ENCODE peak calls at places on chromosome 1, in four cellular contexts. P is K562, L is HepG2, I is GM12878. V is an unnamed sample.
A peak's percentile ranks its signal among the peaks of the same experiment; 100 is the strongest.

GRCh38 chr1:18569811-18570545 is 60.7 kb upstream of the PAX7 start:
- DNase-seq in P (no peak), L (no peak), I (no peak), V (no peak)

GRCh38 chr1:33387512-33388079 is 43.3 kb downstream of the PHC2 start:
- DNase-seq in P (no peak), L (no peak), I (no peak), V (no peak)

GRCh38 chr1:27658951-27659496 is 13.0 kb downstream of the IFI6 start:
- DNase-seq in P (no peak), L (no peak), I (peak; percentile 62), V (no peak)

GRCh38 chr1:31231802-31232201 is 7.9 kb downstream of the NKAIN1 start:
- DNase-seq in P (no peak), L (no peak), I (no peak), V (no peak)

GRCh38 chr1:27571439-27572018 is 32.4 kb downstream of the AHDC1 start:
- DNase-seq in P (peak; percentile 59), L (peak; percentile 42), I (no peak), V (no peak)

GRCh38 chr1:233673947-233674431 is 60.1 kb downstream of the KCNK1 start:
- DNase-seq in P (peak; percentile 41), L (no peak), I (no peak), V (no peak)

GRCh38 chr1:151516031-151516511 is 4.9 kb downstream of the CGN start:
- DNase-seq in P (no peak), L (no peak), I (no peak), V (no peak)

GRCh38 chr1:214043167-214043566 is 55.4 kb downstream of the PROX1 start:
- DNase-seq in P (no peak), L (no peak), I (no peak), V (no peak)

GRCh38 chr1:15279576-15280230 is 32.7 kb downstream of the FHAD1 start:
- DNase-seq in P (peak; percentile 61), L (no peak), I (no peak), V (no peak)

GRCh38 chr1:22210176-22210575 is 67.3 kb upstream of the WNT4 start:
- DNase-seq in P (no peak), L (no peak), I (no peak), V (no peak)

GRCh38 chr1:150066838-150067183 is 765 bp upstream of the VPS45 start:
- DNase-seq in P (peak; percentile 19), L (no peak), I (peak; percentile 12), V (peak; percentile 59)

GRCh38 chr1:176773038-176773437 is 310.1 kb downstream of the PAPPA2 start:
- DNase-seq in P (no peak), L (no peak), I (no peak), V (no peak)

GRCh38 chr1:204321665-204322064 is 38.1 kb downstream of the PLEKHA6 start:
- DNase-seq in P (no peak), L (no peak), I (no peak), V (no peak)

GRCh38 chr1:15146142-15146541 is 7.4 kb upstream of the TMEM51 start:
- DNase-seq in P (no peak), L (no peak), I (no peak), V (no peak)

GRCh38 chr1:214241060-214241459 is 39.9 kb upstream of the SMYD2 start:
- DNase-seq in P (no peak), L (no peak), I (no peak), V (no peak)

GRCh38 chr1:27522148-27522859 is 32.3 kb upstream of the WASF2 start:
- DNase-seq in P (no peak), L (peak; percentile 67), I (no peak), V (no peak)

GRCh38 chr1:209607102-209607794 is 23.7 kb downstream of the CAMK1G start:
- DNase-seq in P (no peak), L (no peak), I (peak; percentile 48), V (no peak)

GRCh38 chr1:36396359-36396758 is 1.3 kb downstream of the LSM10 start:
- DNase-seq in P (no peak), L (no peak), I (no peak), V (no peak)

GRCh38 chr1:215539803-215540575 is 27.1 kb upstream of the KCTD3 start:
- DNase-seq in P (no peak), L (no peak), I (no peak), V (no peak)

GRCh38 chr1:32960819-32961355 is 3.7 kb downstream of the RNF19B start:
- DNase-seq in P (no peak), L (no peak), I (no peak), V (no peak)

GRCh38 chr1:22978299-22978698 is 5.6 kb upstream of the LACTBL1 start:
- DNase-seq in P (no peak), L (no peak), I (no peak), V (no peak)

GRCh38 chr1:212188599-212189351 is 96.4 kb upstream of the PPP2R5A start:
- DNase-seq in P (no peak), L (no peak), I (no peak), V (no peak)

GRCh38 chr1:235866913-235867850 is 476 bp upstream of the LYST start:
- DNase-seq in P (peak; percentile 100), L (peak; percentile 82), I (peak; percentile 87), V (peak; percentile 100)

GRCh38 chr1:159817276-159818041 is 9.2 kb upstream of the SLAMF8 start:
- DNase-seq in P (no peak), L (peak; percentile 70), I (no peak), V (no peak)

GRCh38 chr1:100411019-100411418 is 58.7 kb downstream of the CDC14A start:
- DNase-seq in P (no peak), L (no peak), I (no peak), V (no peak)

GRCh38 chr1:19477284-19478240 is 7.8 kb downstream of the CAPZB start:
- DNase-seq in P (no peak), L (no peak), I (peak; percentile 74), V (no peak)

GRCh38 chr1:96522927-96523326 is 198.7 kb upstream of the PTBP2 start:
- DNase-seq in P (no peak), L (no peak), I (no peak), V (no peak)

GRCh38 chr1:67316918-67317317 is 9.2 kb downstream of the IL12RB2 start:
- DNase-seq in P (no peak), L (no peak), I (no peak), V (no peak)

GRCh38 chr1:67313934-67314671 is 6.4 kb downstream of the IL12RB2 start:
- DNase-seq in P (no peak), L (no peak), I (no peak), V (no peak)

GRCh38 chr1:67316180-67316902 is 8.7 kb downstream of the IL12RB2 start:
- DNase-seq in P (no peak), L (no peak), I (no peak), V (no peak)

GRCh38 chr1:67312630-67313029 is 5.0 kb downstream of the IL12RB2 start:
- DNase-seq in P (no peak), L (no peak), I (no peak), V (no peak)

GRCh38 chr1:67314696-67315095 is 7.0 kb downstream of the IL12RB2 start:
- DNase-seq in P (peak; percentile 67), L (no peak), I (no peak), V (no peak)
- TF ChIP-seq TARDBP in P (no peak), L (no peak), I (no peak), V (no peak)

DNA sequence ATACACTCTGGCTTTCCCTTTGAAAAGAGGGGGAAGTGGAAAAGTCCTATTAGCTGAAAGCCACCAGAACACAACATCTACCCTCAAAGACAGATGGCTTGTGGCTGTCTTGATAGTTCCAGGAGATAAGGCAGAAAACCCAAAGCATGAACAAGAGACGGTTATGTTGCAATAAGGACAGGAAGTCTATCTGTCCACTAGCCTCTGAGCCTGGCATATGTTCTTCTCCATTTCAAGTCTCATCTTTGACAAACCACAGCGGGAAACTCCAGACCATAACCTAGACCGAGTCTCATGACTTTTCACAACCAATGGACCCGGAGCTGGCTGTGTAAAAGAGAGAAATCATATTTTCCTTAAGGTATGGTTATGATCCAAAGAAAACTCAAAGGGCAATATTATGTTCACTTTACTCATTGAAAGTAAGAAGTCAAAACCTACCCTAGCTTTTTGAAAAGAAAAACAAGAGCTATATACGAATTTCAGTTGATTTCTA is 33.8 kb downstream of the DUSP10 start:
- DNase-seq in P (peak; percentile 61), L (no peak), I (peak; percentile 78), V (no peak)
- TF ChIP-seq FOXK2 in P (peak; percentile 80), L (no peak), I (no peak), V (no peak)

GRCh38 chr1:110065841-110066240 is 4.6 kb downstream of the ALX3 start:
- DNase-seq in P (no peak), L (no peak), I (no peak), V (no peak)
- TF ChIP-seq TARDBP in P (no peak), L (no peak), I (no peak), V (no peak)

GRCh38 chr1:202143011-202143767 is 1.3 kb downstream of the ARL8A start:
- DNase-seq in P (no peak), L (peak; percentile 75), I (no peak), V (no peak)
- TF ChIP-seq FOXK2 in P (no peak), L (no peak), I (no peak), V (no peak)

DNA sequence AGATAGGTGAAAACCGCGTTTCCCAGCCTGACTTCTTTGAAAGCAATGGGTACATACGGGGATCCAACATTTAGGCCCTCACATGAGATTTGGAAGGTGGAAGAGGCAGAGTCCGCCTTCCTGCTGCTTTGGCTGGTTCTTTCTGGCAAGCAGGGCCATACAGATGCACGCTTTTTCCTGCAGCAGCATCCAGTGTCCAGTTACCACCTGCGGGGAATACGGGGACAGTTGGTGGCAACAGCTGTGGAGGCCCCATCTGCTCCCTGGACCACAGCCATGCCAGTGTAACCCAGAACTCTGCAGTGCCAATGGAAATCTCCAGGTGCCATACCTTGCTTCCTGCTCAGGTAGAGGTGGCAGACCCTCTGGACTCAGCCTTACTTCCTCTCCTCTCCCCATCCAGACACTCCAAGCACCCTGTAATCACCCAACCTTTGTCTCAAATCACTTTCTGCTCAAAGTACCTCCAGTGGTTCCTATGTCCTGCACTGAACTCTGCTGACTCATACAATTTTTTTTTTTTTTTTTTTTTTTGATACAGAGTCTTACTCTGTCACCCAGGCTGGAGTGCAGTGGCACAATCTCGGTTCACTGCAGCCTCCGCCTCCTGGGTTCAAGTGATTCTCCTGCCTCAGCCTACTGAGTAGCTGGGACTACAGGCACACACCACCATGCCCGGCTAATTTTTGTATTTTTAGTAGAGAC is 68.2 kb downstream of the SLC16A1 start:
- DNase-seq in P (no peak), L (no peak), I (no peak), V (no peak)
- TF ChIP-seq TARDBP in P (no peak), L (no peak), I (no peak), V (no peak)

GRCh38 chr1:2650967-2651645 is 18.3 kb upstream of the MMEL1 start:
- DNase-seq in P (no peak), L (no peak), I (no peak), V (no peak)
- TF ChIP-seq FOXK2 in P (no peak), L (no peak), I (no peak), V (no peak)

GRCh38 chr1:153771841-153772593 is 3.2 kb upstream of the SLC27A3 start:
- DNase-seq in P (peak; percentile 54), L (no peak), I (no peak), V (peak; percentile 68)
- TF ChIP-seq TARDBP in P (no peak), L (no peak), I (no peak), V (no peak)

V was measured in HEK293T.